ENCODE peak calls at places on chromosomes 2 and 18, in six cellular contexts. One of them, this sample, is unnamed.

GRCh38 chr2:177740718-177741117 is 331.9 kb downstream of the PDE11A start:
- DNase-seq in activated CD4-positive, alpha-beta T cell treated with anti-CD3 and anti-CD28 coated beads, Interleukin-2, amount 50 U/mL, for 1 hour: no peak
- DNase-seq in NAMALWA: no peak
- DNase-seq in GM06990: no peak
- DNase-seq in frontal cortex: no peak
- DNase-seq in GM23248: no peak
- DNase-seq in this sample: no peak

GRCh38 chr2:7012141-7012809 is 95.1 kb downstream of the RNF144A start:
- DNase-seq in frontal cortex: no peak
- DNase-seq in NAMALWA: no peak
- DNase-seq in activated CD4-positive, alpha-beta T cell treated with anti-CD3 and anti-CD28 coated beads, Interleukin-2, amount 50 U/mL, for 1 hour: no peak
- DNase-seq in GM23248: peak
- DNase-seq in GM06990: no peak
- DNase-seq in this sample: no peak

GRCh38 chr2:113282747-113283533 is 4.2 kb upstream of the PAX8 start:
- DNase-seq in GM23248: peak
- DNase-seq in frontal cortex: no peak
- DNase-seq in activated CD4-positive, alpha-beta T cell treated with anti-CD3 and anti-CD28 coated beads, Interleukin-2, amount 50 U/mL, for 1 hour: no peak
- DNase-seq in GM06990: no peak
- DNase-seq in NAMALWA: no peak
- DNase-seq in this sample: no peak

GRCh38 chr2:96325038-96325883 is at the start of gene ITPRIPL1:
- DNase-seq in activated CD4-positive, alpha-beta T cell treated with anti-CD3 and anti-CD28 coated beads, Interleukin-2, amount 50 U/mL, for 1 hour: peak
- DNase-seq in GM06990: peak
- DNase-seq in NAMALWA: peak
- DNase-seq in GM23248: peak
- DNase-seq in frontal cortex: no peak
- DNase-seq in this sample: no peak

GRCh38 chr2:101766871-101767739 is 69.6 kb downstream of the MAP4K4 start:
- DNase-seq in GM23248: peak
- DNase-seq in frontal cortex: no peak
- DNase-seq in activated CD4-positive, alpha-beta T cell treated with anti-CD3 and anti-CD28 coated beads, Interleukin-2, amount 50 U/mL, for 1 hour: no peak
- DNase-seq in NAMALWA: no peak
- DNase-seq in GM06990: no peak
- DNase-seq in this sample: no peak

GRCh38 chr2:74361327-74361726 is 18.1 kb upstream of the SLC4A5 start:
- DNase-seq in NAMALWA: no peak
- DNase-seq in GM23248: no peak
- DNase-seq in frontal cortex: no peak
- DNase-seq in activated CD4-positive, alpha-beta T cell treated with anti-CD3 and anti-CD28 coated beads, Interleukin-2, amount 50 U/mL, for 1 hour: no peak
- DNase-seq in GM06990: no peak
- DNase-seq in this sample: no peak

GRCh38 chr2:29010946-29011649 is 30.0 kb downstream of the TOGARAM2 start:
- DNase-seq in GM23248: peak
- DNase-seq in GM06990: no peak
- DNase-seq in activated CD4-positive, alpha-beta T cell treated with anti-CD3 and anti-CD28 coated beads, Interleukin-2, amount 50 U/mL, for 1 hour: peak
- DNase-seq in NAMALWA: no peak
- DNase-seq in frontal cortex: no peak
- DNase-seq in this sample: no peak

GRCh38 chr2:33069894-33070651 is 123.3 kb downstream of the LTBP1 start:
- DNase-seq in GM23248: peak
- DNase-seq in GM06990: no peak
- DNase-seq in activated CD4-positive, alpha-beta T cell treated with anti-CD3 and anti-CD28 coated beads, Interleukin-2, amount 50 U/mL, for 1 hour: no peak
- DNase-seq in frontal cortex: no peak
- DNase-seq in NAMALWA: no peak
- DNase-seq in this sample: no peak

GRCh38 chr2:217412721-217413120 is 552.9 kb upstream of the TNP1 start:
- DNase-seq in GM06990: no peak
- DNase-seq in NAMALWA: no peak
- DNase-seq in GM23248: peak
- DNase-seq in activated CD4-positive, alpha-beta T cell treated with anti-CD3 and anti-CD28 coated beads, Interleukin-2, amount 50 U/mL, for 1 hour: no peak
- DNase-seq in frontal cortex: no peak
- DNase-seq in this sample: no peak

GRCh38 chr2:118849226-118850170 is 2.0 kb upstream of the EN1 start:
- DNase-seq in GM06990: no peak
- DNase-seq in activated CD4-positive, alpha-beta T cell treated with anti-CD3 and anti-CD28 coated beads, Interleukin-2, amount 50 U/mL, for 1 hour: no peak
- DNase-seq in frontal cortex: peak
- DNase-seq in GM23248: no peak
- DNase-seq in NAMALWA: no peak
- DNase-seq in this sample: no peak

GRCh38 chr2:193894090-193894489 is 1699.4 kb upstream of the TMEFF2 start:
- DNase-seq in GM23248: no peak
- DNase-seq in frontal cortex: no peak
- DNase-seq in GM06990: no peak
- DNase-seq in activated CD4-positive, alpha-beta T cell treated with anti-CD3 and anti-CD28 coated beads, Interleukin-2, amount 50 U/mL, for 1 hour: no peak
- DNase-seq in NAMALWA: no peak
- DNase-seq in this sample: no peak

GRCh38 chr18:79571221-79572092 is 108.1 kb upstream of the CTDP1 start:
- DNase-seq in activated CD4-positive, alpha-beta T cell treated with anti-CD3 and anti-CD28 coated beads, Interleukin-2, amount 50 U/mL, for 1 hour: no peak
- DNase-seq in NAMALWA: no peak
- DNase-seq in GM06990: no peak
- DNase-seq in frontal cortex: no peak
- DNase-seq in GM23248: no peak
- DNase-seq in this sample: no peak

GRCh38 chr2:98269274-98269673 is 77.0 kb upstream of the CNGA3 start:
- DNase-seq in frontal cortex: no peak
- DNase-seq in activated CD4-positive, alpha-beta T cell treated with anti-CD3 and anti-CD28 coated beads, Interleukin-2, amount 50 U/mL, for 1 hour: no peak
- DNase-seq in GM23248: peak
- DNase-seq in NAMALWA: peak
- DNase-seq in GM06990: no peak
- DNase-seq in this sample: no peak

GRCh38 chr2:162011718-162012564 is 62.1 kb downstream of the DPP4 start:
- DNase-seq in GM06990: no peak
- DNase-seq in activated CD4-positive, alpha-beta T cell treated with anti-CD3 and anti-CD28 coated beads, Interleukin-2, amount 50 U/mL, for 1 hour: no peak
- DNase-seq in GM23248: no peak
- DNase-seq in frontal cortex: no peak
- DNase-seq in NAMALWA: no peak
- DNase-seq in this sample: no peak

GRCh38 chr18:66558773-66559172 is 45.1 kb downstream of the CDH19 start:
- DNase-seq in GM06990: no peak
- DNase-seq in activated CD4-positive, alpha-beta T cell treated with anti-CD3 and anti-CD28 coated beads, Interleukin-2, amount 50 U/mL, for 1 hour: no peak
- DNase-seq in NAMALWA: no peak
- DNase-seq in frontal cortex: no peak
- DNase-seq in GM23248: no peak
- DNase-seq in this sample: no peak

GRCh38 chr18:11025671-11026070 is 123.7 kb downstream of the PIEZO2 start:
- DNase-seq in NAMALWA: no peak
- DNase-seq in frontal cortex: no peak
- DNase-seq in GM23248: no peak
- DNase-seq in GM06990: no peak
- DNase-seq in activated CD4-positive, alpha-beta T cell treated with anti-CD3 and anti-CD28 coated beads, Interleukin-2, amount 50 U/mL, for 1 hour: no peak
- DNase-seq in this sample: no peak

GRCh38 chr18:36372902-36373301 is 75.4 kb downstream of the FHOD3 start:
- DNase-seq in NAMALWA: no peak
- DNase-seq in frontal cortex: no peak
- DNase-seq in GM23248: peak
- DNase-seq in GM06990: no peak
- DNase-seq in activated CD4-positive, alpha-beta T cell treated with anti-CD3 and anti-CD28 coated beads, Interleukin-2, amount 50 U/mL, for 1 hour: no peak
- DNase-seq in this sample: no peak

GRCh38 chr2:233799087-233799665 is 21.0 kb downstream of the MROH2A start:
- DNase-seq in activated CD4-positive, alpha-beta T cell treated with anti-CD3 and anti-CD28 coated beads, Interleukin-2, amount 50 U/mL, for 1 hour: no peak
- DNase-seq in GM06990: no peak
- DNase-seq in GM23248: no peak
- DNase-seq in NAMALWA: no peak
- DNase-seq in frontal cortex: no peak
- DNase-seq in this sample: peak

GRCh38 chr2:109351164-109351756 is 222.3 kb downstream of the SH3RF3 start:
- DNase-seq in GM06990: no peak
- DNase-seq in GM23248: peak
- DNase-seq in activated CD4-positive, alpha-beta T cell treated with anti-CD3 and anti-CD28 coated beads, Interleukin-2, amount 50 U/mL, for 1 hour: no peak
- DNase-seq in frontal cortex: no peak
- DNase-seq in NAMALWA: no peak
- DNase-seq in this sample: no peak

GRCh38 chr2:219001577-219002394 is 8.6 kb upstream of the CRYBA2 start:
- DNase-seq in GM23248: no peak
- DNase-seq in NAMALWA: no peak
- DNase-seq in GM06990: no peak
- DNase-seq in frontal cortex: no peak
- DNase-seq in activated CD4-positive, alpha-beta T cell treated with anti-CD3 and anti-CD28 coated beads, Interleukin-2, amount 50 U/mL, for 1 hour: peak
- DNase-seq in this sample: peak

GRCh38 chr2:146806295-146807005 is 1038.4 kb upstream of the ACVR2A start:
- DNase-seq in activated CD4-positive, alpha-beta T cell treated with anti-CD3 and anti-CD28 coated beads, Interleukin-2, amount 50 U/mL, for 1 hour: no peak
- DNase-seq in frontal cortex: no peak
- DNase-seq in NAMALWA: no peak
- DNase-seq in GM23248: peak
- DNase-seq in GM06990: no peak
- DNase-seq in this sample: no peak

GRCh38 chr2:168145598-168145997 is 101.8 kb downstream of the STK39 start:
- DNase-seq in GM06990: no peak
- DNase-seq in NAMALWA: no peak
- DNase-seq in activated CD4-positive, alpha-beta T cell treated with anti-CD3 and anti-CD28 coated beads, Interleukin-2, amount 50 U/mL, for 1 hour: no peak
- DNase-seq in GM23248: no peak
- DNase-seq in frontal cortex: no peak
- DNase-seq in this sample: no peak

GRCh38 chr2:185069107-185069506 is 470.8 kb downstream of the ZNF804A start:
- DNase-seq in GM23248: no peak
- DNase-seq in GM06990: no peak
- DNase-seq in activated CD4-positive, alpha-beta T cell treated with anti-CD3 and anti-CD28 coated beads, Interleukin-2, amount 50 U/mL, for 1 hour: no peak
- DNase-seq in NAMALWA: no peak
- DNase-seq in frontal cortex: no peak
- DNase-seq in this sample: no peak

GRCh38 chr2:127422631-127423475 is 4.6 kb downstream of the PROC start:
- DNase-seq in activated CD4-positive, alpha-beta T cell treated with anti-CD3 and anti-CD28 coated beads, Interleukin-2, amount 50 U/mL, for 1 hour: no peak
- DNase-seq in GM23248: peak
- DNase-seq in NAMALWA: peak
- DNase-seq in GM06990: no peak
- DNase-seq in frontal cortex: no peak
- DNase-seq in this sample: peak

GRCh38 chr2:154462634-154463033 is 235.9 kb upstream of the KCNJ3 start:
- DNase-seq in GM23248: no peak
- DNase-seq in frontal cortex: no peak
- DNase-seq in NAMALWA: no peak
- DNase-seq in GM06990: no peak
- DNase-seq in activated CD4-positive, alpha-beta T cell treated with anti-CD3 and anti-CD28 coated beads, Interleukin-2, amount 50 U/mL, for 1 hour: no peak
- DNase-seq in this sample: no peak

GRCh38 chr2:200800458-200800857 is 11.3 kb upstream of the BZW1 start:
- DNase-seq in GM06990: no peak
- DNase-seq in GM23248: no peak
- DNase-seq in frontal cortex: no peak
- DNase-seq in NAMALWA: no peak
- DNase-seq in activated CD4-positive, alpha-beta T cell treated with anti-CD3 and anti-CD28 coated beads, Interleukin-2, amount 50 U/mL, for 1 hour: no peak
- DNase-seq in this sample: no peak

GRCh38 chr2:183035954-183036669 is 2.1 kb downstream of the NCKAP1 start:
- DNase-seq in GM06990: peak
- DNase-seq in GM23248: no peak
- DNase-seq in activated CD4-positive, alpha-beta T cell treated with anti-CD3 and anti-CD28 coated beads, Interleukin-2, amount 50 U/mL, for 1 hour: no peak
- DNase-seq in NAMALWA: peak
- DNase-seq in frontal cortex: no peak
- DNase-seq in this sample: no peak

GRCh38 chr18:55588001-55588875 is at the start of gene TCF4:
- DNase-seq in activated CD4-positive, alpha-beta T cell treated with anti-CD3 and anti-CD28 coated beads, Interleukin-2, amount 50 U/mL, for 1 hour: no peak
- DNase-seq in GM06990: no peak
- DNase-seq in frontal cortex: peak
- DNase-seq in GM23248: peak
- DNase-seq in NAMALWA: peak
- DNase-seq in this sample: peak